ENCODE peak calls at places on chromosomes 16 and 17, in five cellular contexts. A is thoracic aorta, W is endothelial cell, I is left ventricle myocardium inferior, G is fibroblast of lung. L is an unnamed sample.

GRCh38 chr16:27802664-27803450 is 252.9 kb downstream of the KATNIP start:
- DNase-seq in A (no peak), I (no peak), G (no peak), W (no peak), L (no peak)

GRCh38 chr16:87701066-87701425 is 64.7 kb downstream of the KLHDC4 start:
- DNase-seq in G (no peak), I (no peak), A (no peak), W (no peak), L (no peak)

GRCh38 chr17:15000661-15001060 is 264.5 kb downstream of the PMP22 start:
- DNase-seq in A (no peak), G (no peak), I (no peak), W (no peak), L (no peak)

GRCh38 chr17:32007463-32008298 is 498 bp downstream of the LRRC37B start:
- DNase-seq in W (peak), G (peak), I (no peak), A (no peak), L (peak)

GRCh38 chr16:66905633-66906539 is 12.8 kb downstream of the CDH16 start:
- DNase-seq in I (peak), A (no peak), G (no peak), W (no peak), L (no peak)

GRCh38 chr16:29745853-29746345 is at the start of gene C16orf54:
- DNase-seq in I (peak), G (no peak), W (no peak), A (no peak), L (no peak)

GRCh38 chr16:2212362-2213324 is 2.0 kb upstream of the BRICD5 start:
- DNase-seq in I (peak), G (no peak), W (no peak), A (no peak), L (no peak)

GRCh38 chr16:54194008-54194731 is 92.4 kb downstream of the IRX3 start:
- DNase-seq in W (peak), I (peak), G (peak), A (peak), L (no peak)

GRCh38 chr17:77422104-77422782 is 281.5 kb downstream of the SEC14L1 start:
- DNase-seq in W (no peak), A (no peak), I (no peak), G (no peak), L (no peak)

GRCh38 chr17:36857698-36858097 is 79.6 kb upstream of the LHX1 start:
- DNase-seq in W (no peak), G (no peak), A (no peak), I (no peak), L (no peak)

GRCh38 chr17:54860617-54861468 is 39.8 kb upstream of the TOM1L1 start:
- DNase-seq in I (no peak), A (no peak), W (no peak), G (no peak), L (no peak)

GRCh38 chr17:29838961-29839360 is 91.1 kb downstream of the SSH2 start:
- DNase-seq in W (peak), I (no peak), G (peak), A (no peak), L (peak)

GRCh38 chr17:48351916-48352332 is 78.1 kb downstream of the SKAP1 start:
- DNase-seq in A (no peak), I (no peak), G (peak), W (no peak), L (no peak)

GRCh38 chr17:47257651-47258339 is 4.2 kb downstream of the ITGB3 start:
- DNase-seq in A (no peak), I (no peak), G (peak), W (no peak), L (no peak)

GRCh38 chr16:31206776-31207175 is 4.2 kb upstream of the PYCARD start:
- DNase-seq in I (no peak), W (no peak), G (no peak), A (no peak), L (no peak)

GRCh38 chr16:74325331-74325730 is 28.7 kb downstream of the PSMD7 start:
- DNase-seq in W (no peak), A (no peak), G (no peak), I (no peak), L (no peak)

GRCh38 chr16:85471469-85472431 is 141.4 kb upstream of the GSE1 start:
- DNase-seq in W (no peak), I (no peak), G (no peak), A (no peak), L (no peak)

GRCh38 chr17:50276588-50277356 is 2.5 kb downstream of the TMEM92 start:
- DNase-seq in I (no peak), W (no peak), A (no peak), G (no peak), L (no peak)

GRCh38 chr16:74745109-74745615 is 29.5 kb downstream of the FA2H start:
- DNase-seq in W (no peak), G (no peak), A (no peak), I (no peak), L (no peak)

GRCh38 chr16:29024280-29024679 is 39.4 kb downstream of the LAT start:
- DNase-seq in W (no peak), I (no peak), G (no peak), A (no peak), L (no peak)

GRCh38 chr17:15185625-15185991 is 79.5 kb downstream of the PMP22 start:
- DNase-seq in A (no peak), I (no peak), W (no peak), G (peak), L (no peak)

GRCh38 chr16:69199382-69199781 is 12.4 kb downstream of the SNTB2 start:
- DNase-seq in I (no peak), W (no peak), A (no peak), G (peak), L (no peak)

GRCh38 chr17:337453-337852 is 15.2 kb downstream of the RPH3AL start:
- DNase-seq in G (no peak), W (no peak), A (no peak), I (no peak), L (no peak)

GRCh38 chr16:70158261-70158939 is 15.2 kb upstream of the CLEC18C start:
- DNase-seq in W (no peak), I (no peak), A (no peak), G (no peak), L (no peak)

GRCh38 chr17:64005734-64006167 is 7.6 kb downstream of the PRR29 start:
- DNase-seq in W (no peak), G (no peak), I (no peak), A (no peak), L (no peak)

GRCh38 chr16:29757950-29758466 is 12.2 kb upstream of the C16orf54 start:
- DNase-seq in G (peak), I (no peak), A (no peak), W (no peak), L (no peak)

GRCh38 chr16:9072806-9073341 is 18.6 kb upstream of the HAPSTR1 start:
- DNase-seq in G (peak), I (no peak), A (no peak), W (no peak), L (no peak)

GRCh38 chr17:2563061-2563460 is 30.4 kb upstream of the PAFAH1B1 start:
- DNase-seq in A (no peak), W (no peak), G (no peak), I (no peak), L (no peak)

GRCh38 chr17:35368086-35368824 is 5.2 kb downstream of the SLFN11 start:
- DNase-seq in I (no peak), W (no peak), A (no peak), G (no peak), L (no peak)

GRCh38 chr16:85935957-85936760 is 37.2 kb downstream of the IRF8 start:
- DNase-seq in W (no peak), G (peak), A (no peak), I (no peak), L (no peak)

GRCh38 chr17:2239882-2240430 is 63.6 kb downstream of the SMG6 start:
- DNase-seq in I (peak), G (peak), W (no peak), A (peak), L (no peak)

GRCh38 chr16:1723450-1724147 is 17.6 kb downstream of the MAPK8IP3 start:
- DNase-seq in I (no peak), A (no peak), W (peak), G (peak), L (peak)

GRCh38 chr17:13843862-13844640 is 225.3 kb upstream of the COX10 start:
- DNase-seq in A (no peak), I (no peak), G (peak), W (no peak), L (no peak)

GRCh38 chr17:50507871-50508572 is at the start of gene MYCBPAP:
- DNase-seq in W (peak), I (peak), A (peak), G (peak), L (peak)

GRCh38 chr17:76707985-76708807 is 2.6 kb downstream of the MXRA7 start:
- DNase-seq in G (no peak), I (peak), A (no peak), W (peak), L (peak)

GRCh38 chr17:42224651-42225050 is 30.4 kb upstream of the GHDC start:
- DNase-seq in G (no peak), I (no peak), W (no peak), A (no peak), L (no peak)

GRCh38 chr17:42227849-42228696 is 33.8 kb upstream of the GHDC start:
- DNase-seq in W (no peak), A (no peak), I (no peak), G (no peak), L (no peak)

GRCh38 chr17:42221886-42222745 is 27.8 kb upstream of the GHDC start:
- DNase-seq in G (peak), I (peak), W (peak), A (no peak), L (peak)
- TF ChIP-seq CTCF in G (peak), I (peak), W (peak), A (no peak), L (peak)

DNA sequence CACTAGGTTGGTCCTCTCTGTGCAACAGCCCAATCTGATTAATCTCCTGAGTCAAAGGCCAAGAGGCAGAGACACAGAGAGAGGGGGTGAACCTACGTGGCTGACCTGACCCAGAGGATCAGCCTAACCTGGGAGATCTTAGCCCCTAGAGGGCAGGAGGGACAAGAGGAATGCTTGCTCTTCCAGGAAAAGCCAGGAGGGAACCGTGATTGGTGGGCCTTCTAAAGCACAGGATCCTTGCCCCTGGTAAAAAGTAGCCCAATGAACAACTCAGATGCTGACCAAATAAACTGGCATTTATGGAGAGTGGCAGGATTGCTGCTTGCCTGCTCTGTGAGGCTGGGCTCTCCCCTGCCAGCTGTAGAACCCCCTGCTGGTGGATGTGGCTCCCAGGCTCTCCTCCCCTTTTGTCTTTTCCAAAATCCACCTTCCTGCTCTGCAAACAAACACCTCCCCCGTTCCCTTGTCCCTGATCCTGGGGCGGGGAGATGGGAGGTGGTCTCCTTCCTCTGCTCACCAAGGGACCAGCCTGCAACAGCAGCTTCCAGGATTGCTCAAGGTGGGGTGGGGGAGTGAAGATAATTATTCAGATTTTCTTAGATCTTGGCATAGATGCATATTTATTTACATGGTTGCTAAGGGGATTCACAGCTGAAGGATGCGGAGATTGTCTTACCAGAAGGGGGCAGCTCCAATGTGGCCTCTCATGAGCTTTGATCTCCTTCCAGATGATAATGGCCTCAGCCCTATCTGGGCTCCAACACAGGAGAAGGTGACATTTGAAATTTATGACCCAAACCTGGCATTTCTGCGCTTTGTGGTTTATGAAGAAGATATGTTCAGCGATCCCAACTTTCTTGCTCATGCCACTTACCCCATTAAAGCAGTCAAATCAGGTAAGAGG is 71.9 kb downstream of the SDR42E1 start:
- DNase-seq in G (no peak), W (peak), I (no peak), A (no peak), L (no peak)
- TF ChIP-seq CTCF in G (peak), W (no peak), I (no peak), A (no peak), L (no peak)

GRCh38 chr17:7982666-7983065 is 19.7 kb upstream of the GUCY2D start:
- DNase-seq in W (no peak), A (no peak), I (no peak), G (peak), L (no peak)
- TF ChIP-seq CTCF in W (no peak), A (no peak), I (no peak), G (peak), L (peak)

GRCh38 chr17:66312912-66313311 is 10.5 kb downstream of the PRKCA start:
- DNase-seq in I (no peak), G (no peak), W (no peak), A (no peak), L (no peak)

GRCh38 chr17:66310528-66311148 is 8.2 kb downstream of the PRKCA start:
- DNase-seq in I (no peak), A (no peak), G (no peak), W (no peak), L (no peak)

GRCh38 chr17:66309793-66310192 is 7.4 kb downstream of the PRKCA start:
- DNase-seq in A (no peak), I (no peak), G (peak), W (no peak), L (no peak)

GRCh38 chr17:66313995-66314659 is 11.7 kb downstream of the PRKCA start:
- DNase-seq in A (no peak), W (no peak), G (no peak), I (no peak), L (no peak)

DNA sequence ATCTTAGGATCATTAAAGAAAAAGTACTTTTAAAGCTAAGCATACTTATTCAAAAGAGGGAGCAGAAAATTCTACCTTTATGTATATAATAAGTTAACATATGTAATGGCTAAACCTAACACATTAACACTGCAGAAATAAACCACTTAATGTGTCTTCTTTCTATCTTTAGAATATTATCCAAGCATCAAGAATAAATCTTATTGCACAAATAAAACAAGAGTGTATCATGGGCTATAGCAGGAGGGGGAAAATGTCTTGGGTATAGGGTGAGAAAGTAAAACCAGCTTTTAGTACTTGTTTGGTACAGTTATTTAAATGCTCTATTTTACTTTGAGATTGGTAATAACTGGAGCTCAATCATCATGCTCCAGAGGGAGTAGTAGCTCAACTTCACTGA is 10.9 kb downstream of the PRKCA start:
- DNase-seq in W (no peak), I (no peak), G (no peak), A (no peak), L (no peak)
- TF ChIP-seq CTCF in W (no peak), I (no peak), G (no peak), A (no peak), L (no peak)

GRCh38 chr16:10514369-10515055 is 65.9 kb downstream of the EMP2 start:
- DNase-seq in I (no peak), G (peak), A (no peak), W (peak), L (peak)
- TF ChIP-seq CTCF in I (peak), G (peak), A (peak), W (peak), L (peak)

DNA sequence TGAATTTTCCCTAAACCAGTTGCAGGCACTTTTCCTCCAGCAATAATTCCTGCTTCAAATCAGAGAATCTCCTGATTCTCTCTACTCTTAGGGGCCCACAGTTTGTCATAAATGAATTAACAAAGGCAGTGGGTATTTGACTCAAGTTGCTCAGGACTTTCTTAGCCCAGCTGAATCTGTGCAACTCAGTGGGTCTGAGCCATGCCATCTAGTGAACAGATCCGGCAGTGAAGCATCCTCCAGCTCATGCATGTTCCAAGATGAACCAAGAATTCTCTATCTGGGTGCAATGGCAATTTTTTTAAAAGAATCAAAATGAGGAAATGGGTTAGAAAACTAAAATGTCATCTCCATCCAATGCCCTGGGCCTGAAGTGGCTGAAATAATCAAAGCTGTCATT is 575.2 kb upstream of the CDH11 start:
- DNase-seq in G (no peak), A (no peak), W (no peak), I (no peak), L (no peak)
- TF ChIP-seq CTCF in G (peak), A (no peak), W (no peak), I (no peak), L (no peak)

GRCh38 chr17:33688771-33689170 is 395.7 kb upstream of the ASIC2 start:
- DNase-seq in G (no peak), W (no peak), A (no peak), I (no peak), L (no peak)

GRCh38 chr17:33682622-33683021 is 389.5 kb upstream of the ASIC2 start:
- DNase-seq in I (no peak), W (no peak), A (no peak), G (no peak), L (no peak)

GRCh38 chr17:33687831-33688230 is 394.7 kb upstream of the ASIC2 start:
- DNase-seq in W (no peak), I (no peak), G (no peak), A (no peak), L (no peak)

GRCh38 chr17:33684714-33685113 is 391.6 kb upstream of the ASIC2 start:
- DNase-seq in A (no peak), W (no peak), I (no peak), G (no peak), L (no peak)

GRCh38 chr17:33686171-33686570 is 393.1 kb upstream of the ASIC2 start:
- DNase-seq in G (no peak), W (peak), I (no peak), A (no peak), L (peak)
- TF ChIP-seq CTCF in G (peak), W (peak), I (peak), A (no peak), L (peak)

GRCh38 chr17:57404073-57404472 is 147.8 kb downstream of the MSI2 start:
- DNase-seq in G (no peak), A (no peak), W (no peak), I (no peak), L (no peak)
- TF ChIP-seq CTCF in G (no peak), A (no peak), W (no peak), I (no peak), L (no peak)

GRCh38 chr17:73646409-73647305 is 2.4 kb upstream of the SDK2 start:
- DNase-seq in A (no peak), G (no peak), I (no peak), W (peak), L (peak)

GRCh38 chr17:73644145-73645049 is at the start of gene SDK2:
- DNase-seq in I (no peak), G (peak), W (peak), A (no peak), L (peak)

GRCh38 chr17:73643846-73644144 is 450 bp downstream of the SDK2 start:
- DNase-seq in I (no peak), W (no peak), A (no peak), G (no peak), L (peak)

GRCh38 chr17:73643012-73643845 is 1.0 kb downstream of the SDK2 start:
- DNase-seq in G (peak), A (no peak), I (peak), W (peak), L (peak)

DNA sequence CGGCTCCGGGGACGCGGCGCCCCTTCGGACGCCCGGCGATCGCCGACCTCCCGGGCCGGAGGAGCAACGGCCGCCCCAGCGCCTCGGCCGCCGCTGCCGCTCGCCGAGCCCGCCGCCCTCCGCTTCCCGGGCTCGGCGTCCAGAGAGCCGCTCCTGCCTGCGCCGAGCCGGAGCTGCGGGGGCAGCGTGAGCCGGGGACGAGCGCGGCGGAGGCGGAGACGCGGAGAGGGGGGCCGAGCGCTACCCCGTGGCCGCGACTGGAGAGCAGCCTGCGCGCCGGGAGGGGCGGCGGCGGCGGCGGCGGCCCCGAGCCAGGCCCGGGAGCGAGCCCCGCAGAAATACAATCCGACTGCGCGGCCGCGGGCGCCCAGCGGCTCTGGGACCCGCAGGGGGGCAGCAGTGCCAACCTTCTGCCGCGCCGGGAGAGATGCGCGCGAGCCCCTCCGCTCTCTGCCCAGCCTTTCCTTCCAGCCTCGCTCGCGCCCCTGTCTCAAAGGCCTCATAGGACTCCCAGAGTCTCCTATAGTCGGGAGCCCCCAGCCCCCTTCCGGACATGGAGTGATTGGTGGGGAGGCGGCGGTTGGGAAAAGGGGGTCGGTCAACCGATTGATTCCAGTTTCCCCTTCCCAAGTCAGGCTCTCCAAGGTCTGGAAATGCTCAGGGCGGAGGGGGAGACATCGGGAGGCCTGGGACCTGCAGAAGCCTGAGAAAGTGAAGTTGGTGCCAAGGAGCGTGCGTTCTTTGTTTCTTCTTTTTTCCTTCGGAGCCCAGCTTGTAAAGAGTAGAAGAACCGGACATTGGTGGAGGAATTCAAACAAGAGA is 1.0 kb upstream of the SDK2 start:
- DNase-seq in A (no peak), W (peak), I (peak), G (peak), L (peak)
- TF ChIP-seq CTCF in A (no peak), W (no peak), I (peak), G (no peak), L (peak)